ENCODE peak calls at places on chromosomes 16 and 17, in four cellular contexts. W is K562, I is GM12878, G is GM12891. K is an unnamed sample.

GRCh38 chr16:67546761-67547422 is 15.4 kb upstream of the CTCF start:
- DNase-seq in I (no peak), W (peak; percentile 81), G (peak; percentile 77), K (peak; percentile 74)

GRCh38 chr17:78412403-78412802 is 34.0 kb downstream of the PGS1 start:
- DNase-seq in I (no peak), W (peak; percentile 59), G (no peak), K (peak; percentile 14)

GRCh38 chr17:70242781-70243437 is 73.6 kb downstream of the KCNJ2 start:
- DNase-seq in W (no peak), G (no peak), I (no peak), K (no peak)

GRCh38 chr17:51909971-51910370 is 248.5 kb downstream of the CA10 start:
- DNase-seq in G (no peak), W (no peak), I (no peak), K (no peak)

GRCh38 chr17:76382305-76382802 is 2.1 kb upstream of the SPHK1 start:
- DNase-seq in I (no peak), G (no peak), W (peak; percentile 43), K (no peak)

GRCh38 chr17:10003705-10004104 is 98.6 kb upstream of the RCVRN start:
- DNase-seq in I (no peak), G (no peak), W (no peak), K (no peak)

GRCh38 chr16:88306860-88307545 is 75.8 kb upstream of the ZNF469 start:
- DNase-seq in I (no peak), W (no peak), G (no peak), K (no peak)

GRCh38 chr16:77683845-77684526 is 38.3 kb upstream of the NUDT7 start:
- DNase-seq in W (no peak), I (no peak), G (no peak), K (no peak)

GRCh38 chr17:43900858-43901754 is 6.2 kb downstream of the MPP2 start:
- DNase-seq in W (no peak), G (no peak), I (no peak), K (no peak)

GRCh38 chr17:44932526-44933097 is 15.0 kb downstream of the KIF18B start:
- DNase-seq in W (no peak), I (no peak), G (no peak), K (no peak)

GRCh38 chr17:7479389-7480192 is at the start of gene ZBTB4:
- DNase-seq in W (peak; percentile 64), G (peak; percentile 68), I (no peak), K (no peak)

GRCh38 chr16:46658925-46659324 is 30.1 kb downstream of the VPS35 start:
- DNase-seq in G (peak; percentile 38), W (no peak), I (peak; percentile 76), K (peak; percentile 98)

GRCh38 chr17:1186923-1187771 is 7.4 kb upstream of the ABR start:
- DNase-seq in W (peak; percentile 71), G (peak; percentile 82), I (no peak), K (peak; percentile 69)

GRCh38 chr17:19867654-19868395 is at the start of gene ULK2:
- DNase-seq in W (no peak), I (no peak), G (peak; percentile 76), K (peak; percentile 1)

GRCh38 chr17:6470751-6471521 is 26.7 kb downstream of the PIMREG start:
- DNase-seq in I (no peak), W (no peak), G (no peak), K (no peak)

GRCh38 chr16:17331071-17331521 is 139.7 kb downstream of the XYLT1 start:
- DNase-seq in G (no peak), I (no peak), W (no peak), K (no peak)

GRCh38 chr16:23398987-23399805 is 53.8 kb downstream of the COG7 start:
- DNase-seq in I (no peak), G (no peak), W (no peak), K (no peak)

GRCh38 chr17:29838961-29839360 is 91.1 kb downstream of the SSH2 start:
- DNase-seq in G (no peak), I (no peak), W (no peak), K (no peak)

GRCh38 chr17:10612957-10613744 is 44.0 kb downstream of the MYH3 start:
- DNase-seq in W (no peak), I (no peak), G (no peak), K (no peak)

GRCh38 chr17:8632087-8632486 is 1.6 kb upstream of the MYH10 start:
- DNase-seq in I (no peak), W (no peak), G (no peak), K (no peak)

GRCh38 chr16:84600343-84601229 is 17.3 kb downstream of the COTL1 start:
- DNase-seq in W (no peak), I (peak; percentile 91), G (no peak), K (peak; percentile 78)

GRCh38 chr17:31392002-31392855 is 754 bp downstream of the RAB11FIP4 start:
- DNase-seq in I (no peak), W (no peak), G (no peak), K (no peak)

GRCh38 chr16:53775821-53776431 is 72.0 kb downstream of the FTO start:
- DNase-seq in G (no peak), I (no peak), W (no peak), K (peak; percentile 56)

GRCh38 chr16:70372921-70373550 is 26.3 kb downstream of the DDX19A start:
- DNase-seq in G (no peak), W (no peak), I (no peak), K (no peak)

GRCh38 chr16:3661922-3662321 is 7.4 kb downstream of the DNASE1 start:
- DNase-seq in I (no peak), W (no peak), G (no peak), K (no peak)

GRCh38 chr16:19898924-19899604 is 14.4 kb upstream of the GPRC5B start:
- DNase-seq in W (peak; percentile 59), G (peak; percentile 49), I (no peak), K (peak; percentile 44)

GRCh38 chr17:78358538-78359215 is 1.2 kb downstream of the SOCS3 start:
- DNase-seq in I (no peak), W (no peak), G (no peak), K (no peak)

GRCh38 chr16:85543536-85543935 is 69.6 kb upstream of the GSE1 start:
- DNase-seq in W (no peak), I (no peak), G (no peak), K (no peak)

GRCh38 chr17:35778641-35779196 is 16.7 kb downstream of the MMP28 start:
- DNase-seq in I (no peak), W (no peak), G (no peak), K (no peak)

GRCh38 chr17:49521088-49521450 is 26.0 kb downstream of the NGFR start:
- DNase-seq in W (no peak), I (no peak), G (peak; percentile 2), K (no peak)

GRCh38 chr17:29584452-29585079 is 4.9 kb downstream of the GIT1 start:
- DNase-seq in I (no peak), G (no peak), W (no peak), K (no peak)

GRCh38 chr16:17289050-17289449 is 181.7 kb downstream of the XYLT1 start:
- DNase-seq in I (no peak), W (no peak), G (no peak), K (no peak)

GRCh38 chr17:45816966-45817365 is 27.7 kb upstream of the SPPL2C start:
- DNase-seq in I (no peak), W (no peak), G (no peak), K (no peak)

GRCh38 chr17:7888184-7888920 is at the start of gene CHD3:
- DNase-seq in I (no peak), G (no peak), W (no peak), K (no peak)

GRCh38 chr17:81851423-81851822 is 8.9 kb downstream of the P4HB start:
- DNase-seq in I (no peak), W (no peak), G (no peak), K (no peak)

GRCh38 chr17:81845881-81846742 is 11.3 kb upstream of the PPP1R27 start:
- DNase-seq in W (no peak), G (no peak), I (no peak), K (no peak)

GRCh38 chr17:81852237-81852636 is 8.1 kb downstream of the P4HB start:
- DNase-seq in I (no peak), W (no peak), G (no peak), K (no peak)

GRCh38 chr17:81846743-81847689 is 12.2 kb upstream of the PPP1R27 start:
- DNase-seq in G (no peak), W (no peak), I (no peak), K (no peak)

DNA sequence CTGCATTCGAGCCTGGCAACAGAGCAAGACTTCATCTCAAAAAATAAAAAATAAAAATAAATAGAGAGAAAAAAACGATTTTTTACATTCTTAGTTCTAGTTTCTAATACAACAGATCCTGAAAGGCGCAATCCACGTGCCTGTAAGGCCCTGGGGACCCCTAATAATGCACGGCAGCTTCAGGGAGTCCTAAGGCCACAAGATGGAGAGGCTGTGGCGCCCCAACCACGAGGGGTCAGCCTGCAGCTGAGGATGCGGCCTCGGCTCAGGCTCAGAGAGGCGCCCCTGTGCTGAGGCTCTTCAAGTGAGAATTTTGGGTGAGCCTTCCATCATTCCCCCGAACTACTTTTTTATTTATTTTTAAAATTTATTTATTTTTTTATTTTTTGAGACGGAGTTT is 10.9 kb downstream of the P4HB start:
- DNase-seq in W (no peak), G (no peak), I (no peak), K (no peak)
- TF ChIP-seq POLR2AphosphoS5 in W (no peak), G (no peak), I (peak; percentile 36), K (no peak)

DNA sequence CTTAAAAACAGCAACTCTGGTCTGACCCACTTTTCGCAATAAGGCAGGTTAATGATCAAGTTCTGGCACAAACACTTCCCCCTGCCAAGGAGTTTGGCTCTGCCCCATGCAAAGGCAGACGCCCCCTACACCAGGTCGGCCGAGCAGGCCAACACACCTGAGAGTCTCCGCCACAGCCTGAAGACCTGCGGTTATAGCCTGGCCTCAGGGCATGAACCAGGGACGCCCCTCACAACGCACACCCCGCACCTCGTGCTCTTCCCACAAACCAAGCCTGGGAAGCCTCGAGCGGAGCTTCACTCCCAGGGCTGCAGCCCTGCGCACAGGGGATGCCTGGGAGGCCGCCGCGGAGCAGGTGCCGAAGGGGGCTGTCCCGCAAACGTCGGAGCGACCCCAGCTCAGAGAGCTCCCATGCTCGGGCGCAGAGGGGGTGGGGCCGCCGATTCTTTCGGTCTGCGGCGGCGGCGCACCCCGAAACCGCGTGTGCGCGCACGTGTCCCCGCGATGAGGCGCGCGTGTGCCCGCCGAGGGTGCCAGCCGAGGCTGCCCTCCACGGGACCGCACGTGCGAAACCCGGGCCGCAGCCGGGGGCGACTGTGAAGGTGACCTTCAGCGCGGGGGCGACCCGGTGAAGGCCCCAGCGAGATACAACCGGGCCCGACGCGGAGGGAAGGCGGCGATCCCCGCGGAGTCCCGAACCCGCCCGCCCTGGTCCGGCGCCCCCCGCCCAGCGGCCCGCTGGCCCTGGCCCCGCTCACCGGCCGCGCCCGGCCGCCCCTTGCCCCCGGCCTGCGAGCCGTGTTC is 558 bp downstream of the CLUH start:
- DNase-seq in W (peak; percentile 67), G (no peak), I (no peak), K (peak; percentile 7)
- TF ChIP-seq SPI1 in W (no peak), G (no peak), I (no peak), K (no peak)

GRCh38 chr17:4161179-4161559 is 18.2 kb downstream of the CYB5D2 start:
- DNase-seq in G (no peak), I (no peak), W (no peak), K (no peak)
- TF ChIP-seq POLR2AphosphoS5 in G (no peak), I (no peak), W (no peak), K (no peak)

GRCh38 chr16:1357906-1358566 is 6.3 kb downstream of the GNPTG start:
- DNase-seq in G (no peak), W (no peak), I (no peak), K (no peak)
- TF ChIP-seq SPI1 in G (no peak), W (no peak), I (no peak), K (no peak)

K was measured in HL-60.